ENCODE peak calls at places on chromosomes 2 and 18, in five cellular contexts. G is K562, Y is GM12892, M is HepG2, Z is SK-N-SH. Q is an unnamed sample.

GRCh38 chr2:105919826-105920225 is 175.1 kb downstream of the NCK2 start:
- DNase-seq in G (peak; percentile 68), Y (no peak), M (peak; percentile 35), Z (no peak), Q (no peak)

GRCh38 chr18:4672152-4672551 is 217.0 kb upstream of the DLGAP1 start:
- DNase-seq in G (no peak), Y (no peak), M (no peak), Z (no peak), Q (no peak)

GRCh38 chr2:46171441-46171953 is 125.7 kb upstream of the EPAS1 start:
- DNase-seq in G (no peak), Y (no peak), M (no peak), Z (no peak), Q (no peak)

GRCh38 chr2:163348843-163349395 is 386.9 kb downstream of the FIGN start:
- DNase-seq in G (no peak), Y (no peak), M (peak; percentile 34), Z (no peak), Q (no peak)

GRCh38 chr2:217297096-217297495 is 437.2 kb upstream of the TNP1 start:
- DNase-seq in G (no peak), Y (no peak), M (no peak), Z (no peak), Q (no peak)

GRCh38 chr18:415627-416612 is 84.6 kb downstream of the COLEC12 start:
- DNase-seq in G (no peak), Y (no peak), M (no peak), Z (no peak), Q (no peak)

GRCh38 chr2:24969784-24970183 is 2.0 kb downstream of the DNAJC27 start:
- DNase-seq in G (no peak), Y (no peak), M (no peak), Z (no peak), Q (no peak)

GRCh38 chr2:58204195-58204959 is 36.7 kb downstream of the FANCL start:
- DNase-seq in G (no peak), Y (no peak), M (peak; percentile 93), Z (no peak), Q (no peak)

GRCh38 chr2:148719195-148719749 is 74.7 kb downstream of the EPC2 start:
- DNase-seq in G (no peak), Y (no peak), M (peak; percentile 44), Z (no peak), Q (no peak)

GRCh38 chr18:30150466-30151019 is 892.0 kb downstream of the DSC3 start:
- DNase-seq in G (no peak), Y (no peak), M (no peak), Z (no peak), Q (no peak)

GRCh38 chr18:23177433-23178072 is 42.3 kb downstream of the CABLES1 start:
- DNase-seq in G (no peak), Y (no peak), M (no peak), Z (no peak), Q (no peak)

GRCh38 chr18:13003466-13003896 is 12.3 kb downstream of the CEP192 start:
- DNase-seq in G (peak; percentile 51), Y (no peak), M (peak; percentile 47), Z (peak; percentile 40), Q (no peak)

GRCh38 chr2:176781570-176782217 is 430.9 kb upstream of the HNRNPA3 start:
- DNase-seq in G (no peak), Y (no peak), M (no peak), Z (no peak), Q (no peak)

GRCh38 chr2:66189598-66189997 is 245.3 kb upstream of the MEIS1 start:
- DNase-seq in G (no peak), Y (no peak), M (no peak), Z (no peak), Q (no peak)

GRCh38 chr2:164620873-164621760 is at the start of gene GRB14:
- DNase-seq in G (no peak), Y (peak; percentile 8), M (peak; percentile 32), Z (peak; percentile 90), Q (no peak)

GRCh38 chr18:49028801-49029506 is 78.2 kb upstream of the SMAD7 start:
- DNase-seq in G (no peak), Y (no peak), M (no peak), Z (no peak), Q (no peak)

GRCh38 chr18:5524660-5525059 is 19.1 kb downstream of the EPB41L3 start:
- DNase-seq in G (no peak), Y (no peak), M (no peak), Z (no peak), Q (no peak)

GRCh38 chr2:46943881-46944798 is 28.5 kb upstream of the MCFD2 start:
- DNase-seq in G (no peak), Y (peak; percentile 47), M (no peak), Z (no peak), Q (peak; percentile 51)

GRCh38 chr2:183950673-183951072 is 647.7 kb upstream of the ZNF804A start:
- DNase-seq in G (no peak), Y (no peak), M (no peak), Z (peak; percentile 7), Q (no peak)

GRCh38 chr2:208985644-208986043 is 438.2 kb upstream of the MAP2 start:
- DNase-seq in G (no peak), Y (no peak), M (no peak), Z (no peak), Q (no peak)

GRCh38 chr2:222823183-222823915 is 37.5 kb upstream of the ACSL3 start:
- DNase-seq in G (no peak), Y (no peak), M (no peak), Z (no peak), Q (no peak)

GRCh38 chr2:39494784-39495251 is 57.7 kb upstream of the MAP4K3 start:
- DNase-seq in G (no peak), Y (no peak), M (no peak), Z (no peak), Q (no peak)

GRCh38 chr2:3423492-3424170 is 44.1 kb downstream of the TRAPPC12 start:
- DNase-seq in G (peak; percentile 82), Y (peak; percentile 43), M (peak; percentile 83), Z (peak; percentile 88), Q (peak; percentile 45)

GRCh38 chr2:165969227-165969626 is 15.7 kb upstream of the TTC21B start:
- DNase-seq in G (no peak), Y (no peak), M (no peak), Z (no peak), Q (no peak)

GRCh38 chr2:161414385-161415040 is 1.6 kb upstream of the TBR1 start:
- DNase-seq in G (peak; percentile 32), Y (no peak), M (peak; percentile 23), Z (peak; percentile 80), Q (no peak)

GRCh38 chr2:20122864-20123263 is 71.4 kb upstream of the LAPTM4A start:
- DNase-seq in G (no peak), Y (no peak), M (no peak), Z (no peak), Q (no peak)

DNA sequence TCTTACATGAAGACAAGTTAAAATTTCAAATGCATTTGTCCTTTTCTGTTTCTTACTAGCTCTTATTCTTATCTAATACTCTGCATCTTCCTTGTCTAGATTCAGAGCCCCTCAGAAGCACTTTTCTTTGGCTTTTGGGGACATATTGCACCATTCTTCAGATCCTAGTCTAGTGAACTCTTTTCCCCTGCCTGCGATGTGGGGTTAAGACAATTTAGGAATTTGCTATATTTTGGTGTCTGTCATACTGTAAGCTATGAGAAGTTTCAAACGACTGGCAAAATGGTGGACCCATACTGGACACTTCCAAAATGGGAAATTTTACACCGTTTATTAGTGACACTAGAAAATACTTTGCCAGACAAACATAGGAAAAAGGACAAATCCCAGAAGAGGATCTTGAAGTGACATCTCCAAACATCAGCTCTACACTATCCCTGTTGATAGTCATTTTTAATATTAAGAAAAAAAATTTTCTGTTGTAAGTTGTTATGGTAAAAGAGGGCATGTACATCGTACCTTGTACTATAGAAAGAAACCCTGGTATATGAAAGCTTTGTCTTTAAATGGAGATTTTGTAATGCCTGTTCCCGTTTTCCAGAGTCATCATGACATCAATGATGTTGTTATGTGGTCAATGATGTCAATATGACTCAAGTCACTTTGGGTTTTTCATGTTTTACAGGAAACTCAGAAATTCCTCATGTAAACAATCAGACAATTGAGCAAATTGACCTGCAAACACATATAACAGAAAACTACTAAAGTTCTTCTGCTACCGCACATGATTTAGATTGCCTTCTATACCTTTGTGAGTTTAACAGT is 4.4 kb upstream of the KYNU start:
- DNase-seq in G (no peak), Y (no peak), M (peak; percentile 50), Z (no peak), Q (no peak)
- TF ChIP-seq TAF1 in G (no peak), Y (no peak), M (no peak), Z (no peak), Q (no peak)

GRCh38 chr2:140247451-140248205 is 1467.4 kb upstream of the NXPH2 start:
- DNase-seq in G (no peak), Y (no peak), M (no peak), Z (no peak), Q (no peak)

GRCh38 chr2:140246957-140247356 is 1466.8 kb upstream of the NXPH2 start:
- DNase-seq in G (no peak), Y (no peak), M (no peak), Z (no peak), Q (no peak)

GRCh38 chr2:140242889-140243288 is 1462.7 kb upstream of the NXPH2 start:
- DNase-seq in G (no peak), Y (no peak), M (no peak), Z (no peak), Q (no peak)

GRCh38 chr2:140248623-140249022 is 1468.4 kb upstream of the NXPH2 start:
- DNase-seq in G (no peak), Y (no peak), M (no peak), Z (no peak), Q (no peak)

DNA sequence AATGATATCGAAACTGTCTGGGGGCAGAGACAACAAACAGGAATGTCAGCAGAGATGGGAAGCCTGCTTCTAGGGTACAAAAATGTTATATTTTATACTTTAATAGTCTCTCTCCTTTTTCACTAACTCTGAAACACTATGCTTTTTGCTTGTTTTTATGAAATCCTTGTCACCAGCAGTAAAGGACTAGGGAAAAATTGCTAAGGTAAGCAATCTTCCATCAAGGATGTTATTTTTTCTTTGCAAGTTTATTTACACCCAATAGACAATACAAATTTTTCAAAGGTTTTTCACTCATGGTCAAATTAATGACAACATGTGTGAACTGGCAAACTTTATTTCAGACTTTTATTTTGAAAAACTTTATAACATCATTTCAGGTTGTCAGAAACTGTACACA is 1465.9 kb upstream of the NXPH2 start:
- DNase-seq in G (no peak), Y (no peak), M (no peak), Z (no peak), Q (no peak)
- TF ChIP-seq TAF1 in G (no peak), Y (no peak), M (no peak), Z (no peak), Q (no peak)

DNA sequence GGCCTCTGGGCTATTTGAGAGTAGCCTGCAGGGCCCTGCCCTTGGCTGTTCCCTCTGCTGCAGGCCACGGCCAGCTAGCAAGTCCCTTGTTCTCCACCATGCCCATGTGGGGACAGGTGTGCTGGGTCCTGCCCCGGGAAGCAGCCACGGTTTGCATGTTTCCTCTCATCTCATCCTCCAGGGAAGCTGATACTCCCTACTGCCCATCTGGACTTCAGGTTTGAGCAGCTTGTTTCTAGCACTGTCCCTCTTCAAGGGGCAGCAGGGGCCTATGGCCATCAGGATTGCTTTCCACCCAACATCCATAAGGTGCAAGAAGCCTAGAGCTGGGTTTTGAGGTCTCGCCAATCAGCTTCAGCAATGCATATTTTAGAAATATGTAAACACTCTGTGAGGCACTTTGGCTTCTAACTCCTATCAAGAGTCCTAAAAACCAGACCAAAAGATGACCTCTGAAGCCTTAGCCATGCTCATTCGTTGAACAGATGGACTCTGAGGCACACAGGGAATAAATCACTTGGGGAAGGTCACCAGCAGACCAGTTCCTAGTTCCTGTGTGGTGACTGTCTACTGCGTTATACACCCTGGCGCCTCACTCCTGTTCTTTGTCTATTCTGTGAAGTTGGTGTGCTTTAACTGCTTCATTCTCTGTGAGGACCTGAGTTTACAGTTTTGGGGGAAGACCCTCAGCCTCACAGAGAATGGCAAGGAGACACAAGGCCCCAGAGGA is 192.6 kb upstream of the TWIST2 start:
- DNase-seq in G (no peak), Y (no peak), M (no peak), Z (no peak), Q (no peak)
- TF ChIP-seq TAF1 in G (no peak), Y (no peak), M (no peak), Z (no peak), Q (no peak)

GRCh38 chr18:39840406-39840805 is 2114.6 kb upstream of the PIK3C3 start:
- DNase-seq in G (no peak), Y (no peak), M (no peak), Z (no peak), Q (no peak)
- TF ChIP-seq TAF1 in G (no peak), Y (no peak), M (no peak), Z (no peak), Q (no peak)

Q was measured in GM12891.